ENCODE peak calls at places on chromosome 18, in seven cellular contexts. P, A, U, K, O, H and N are unnamed samples.

GRCh38 chr18:8978394-8978793 is 124.1 kb upstream of the NDUFV2 start:
- DNase-seq in P (no peak), A (no peak), U (no peak), K (no peak), O (no peak), H (no peak), N (no peak)

GRCh38 chr18:80046961-80047541 is 12.8 kb downstream of the RBFA start:
- DNase-seq in P (no peak), A (no peak), U (no peak), K (no peak), O (no peak), H (no peak), N (no peak)

GRCh38 chr18:57359433-57359832 is 7.1 kb downstream of the ST8SIA3 start:
- DNase-seq in P (no peak), A (no peak), U (no peak), K (no peak), O (no peak), H (no peak), N (no peak)

GRCh38 chr18:75238786-75239185 is 28.2 kb downstream of the TSHZ1 start:
- DNase-seq in P (no peak), A (no peak), U (no peak), K (no peak), O (no peak), H (no peak), N (no peak)

GRCh38 chr18:36396190-36396589 is 98.7 kb downstream of the FHOD3 start:
- DNase-seq in P (no peak), A (no peak), U (no peak), K (no peak), O (no peak), H (peak; percentile 34), N (no peak)

GRCh38 chr18:40048253-40048652 is 1906.8 kb upstream of the PIK3C3 start:
- DNase-seq in P (no peak), A (no peak), U (no peak), K (no peak), O (no peak), H (no peak), N (no peak)

GRCh38 chr18:23528580-23529472 is 25.5 kb downstream of the RMC1 start:
- DNase-seq in P (no peak), A (peak; percentile 83), U (no peak), K (no peak), O (peak; percentile 30), H (no peak), N (peak; percentile 88)

GRCh38 chr18:35387367-35387685 is 10.2 kb upstream of the ZNF396 start:
- DNase-seq in P (no peak), A (peak; percentile 27), U (no peak), K (no peak), O (no peak), H (no peak), N (no peak)

GRCh38 chr18:57853133-57853532 is 50.0 kb upstream of the ATP8B1 start:
- DNase-seq in P (no peak), A (no peak), U (no peak), K (no peak), O (no peak), H (no peak), N (no peak)

GRCh38 chr18:9475643-9476580 is 599 bp downstream of the RALBP1 start:
- DNase-seq in P (no peak), A (peak; percentile 45), U (no peak), K (peak; percentile 15), O (peak; percentile 44), H (peak; percentile 20), N (peak; percentile 37)

GRCh38 chr18:3595282-3596273 is 145.6 kb downstream of the TGIF1 start:
- DNase-seq in P (peak; percentile 61), A (peak; percentile 98), U (peak; percentile 82), K (peak; percentile 42), O (peak; percentile 97), H (no peak), N (peak; percentile 84)

GRCh38 chr18:23227729-23228075 is 92.4 kb downstream of the CABLES1 start:
- DNase-seq in P (no peak), A (no peak), U (no peak), K (peak; percentile 89), O (no peak), H (no peak), N (no peak)

GRCh38 chr18:40810371-40810770 is 1144.7 kb upstream of the PIK3C3 start:
- DNase-seq in P (no peak), A (peak; percentile 0), U (no peak), K (no peak), O (peak; percentile 64), H (no peak), N (peak; percentile 53)

GRCh38 chr18:27954226-27954625 is 222.7 kb downstream of the CDH2 start:
- DNase-seq in P (no peak), A (peak; percentile 44), U (no peak), K (no peak), O (peak; percentile 86), H (no peak), N (peak; percentile 3)

GRCh38 chr18:39341106-39341505 is 1775.5 kb upstream of the CELF4 start:
- DNase-seq in P (no peak), A (no peak), U (no peak), K (no peak), O (no peak), H (no peak), N (no peak)

GRCh38 chr18:61569176-61569892 is 236.1 kb downstream of the CDH20 start:
- DNase-seq in P (no peak), A (peak; percentile 78), U (no peak), K (no peak), O (peak; percentile 76), H (peak; percentile 43), N (peak; percentile 72)

GRCh38 chr18:10036479-10036878 is 122.7 kb downstream of the VAPA start:
- DNase-seq in P (peak; percentile 15), A (no peak), U (no peak), K (no peak), O (no peak), H (no peak), N (no peak)

GRCh38 chr18:14945984-14946383 is 198.0 kb downstream of the ANKRD30B start:
- DNase-seq in P (no peak), A (no peak), U (no peak), K (no peak), O (no peak), H (no peak), N (no peak)

GRCh38 chr18:413263-413662 is 87.2 kb downstream of the COLEC12 start:
- DNase-seq in P (no peak), A (peak; percentile 79), U (no peak), K (no peak), O (no peak), H (no peak), N (peak; percentile 23)

GRCh38 chr18:32373995-32374394 is 96.7 kb downstream of the GAREM1 start:
- DNase-seq in P (no peak), A (peak; percentile 49), U (no peak), K (peak; percentile 77), O (peak; percentile 63), H (no peak), N (peak; percentile 73)

GRCh38 chr18:27363918-27364317 is 178.8 kb upstream of the CHST9 start:
- DNase-seq in P (no peak), A (peak; percentile 8), U (no peak), K (peak; percentile 4), O (no peak), H (peak; percentile 46), N (peak; percentile 34)

GRCh38 chr18:61551586-61551985 is 218.4 kb downstream of the CDH20 start:
- DNase-seq in P (peak; percentile 76), A (peak; percentile 92), U (peak; percentile 7), K (peak; percentile 83), O (peak; percentile 90), H (peak; percentile 91), N (peak; percentile 78)

GRCh38 chr18:7946724-7947377 is 379.7 kb downstream of the PTPRM start:
- DNase-seq in P (peak; percentile 69), A (peak; percentile 90), U (no peak), K (no peak), O (peak; percentile 94), H (peak; percentile 25), N (peak; percentile 60)

GRCh38 chr18:10312316-10313015 is 142.0 kb upstream of the APCDD1 start:
- DNase-seq in P (no peak), A (no peak), U (no peak), K (no peak), O (no peak), H (no peak), N (no peak)

GRCh38 chr18:53698907-53699306 is 525.6 kb downstream of the MBD2 start:
- DNase-seq in P (peak; percentile 73), A (peak; percentile 63), U (no peak), K (peak; percentile 69), O (no peak), H (peak; percentile 55), N (peak; percentile 63)

GRCh38 chr18:42114310-42114943 is 159.4 kb downstream of the PIK3C3 start:
- DNase-seq in P (peak; percentile 89), A (peak; percentile 91), U (peak; percentile 42), K (peak; percentile 92), O (peak; percentile 87), H (peak; percentile 92), N (peak; percentile 80)

GRCh38 chr18:26617151-26617554 is 68.8 kb upstream of the KCTD1 start:
- DNase-seq in P (no peak), A (peak; percentile 66), U (no peak), K (peak; percentile 3), O (peak; percentile 83), H (no peak), N (peak; percentile 74)

GRCh38 chr18:44602380-44602779 is 78.3 kb upstream of the SETBP1 start:
- DNase-seq in P (no peak), A (peak; percentile 49), U (no peak), K (no peak), O (peak; percentile 86), H (no peak), N (peak; percentile 83)

GRCh38 chr18:6219116-6219717 is 195.5 kb downstream of the L3MBTL4 start:
- DNase-seq in P (peak; percentile 89), A (peak; percentile 69), U (no peak), K (peak; percentile 26), O (peak; percentile 70), H (peak; percentile 88), N (no peak)

GRCh38 chr18:70075906-70076305 is 128.2 kb upstream of the CD226 start:
- DNase-seq in P (no peak), A (no peak), U (no peak), K (no peak), O (peak; percentile 27), H (no peak), N (no peak)
- TF ChIP-seq CTCF in P (peak; percentile 39), A (peak; percentile 38), U (no peak), K (no peak), O (no peak), H (no peak), N (no peak)

GRCh38 chr18:52007109-52007508 is 332.9 kb upstream of the DCC start:
- DNase-seq in P (no peak), A (no peak), U (no peak), K (peak; percentile 10), O (no peak), H (peak; percentile 26), N (no peak)
- TF ChIP-seq CTCF in P (peak; percentile 51), A (no peak), U (no peak), K (peak; percentile 45), O (no peak), H (peak; percentile 45), N (no peak)

GRCh38 chr18:63376493-63377053 is 9.6 kb upstream of the KDSR start:
- DNase-seq in P (no peak), A (peak; percentile 83), U (no peak), K (peak; percentile 61), O (peak; percentile 67), H (no peak), N (peak; percentile 44)
- TF ChIP-seq CTCF in P (no peak), A (no peak), U (no peak), K (no peak), O (no peak), H (no peak), N (no peak)

DNA sequence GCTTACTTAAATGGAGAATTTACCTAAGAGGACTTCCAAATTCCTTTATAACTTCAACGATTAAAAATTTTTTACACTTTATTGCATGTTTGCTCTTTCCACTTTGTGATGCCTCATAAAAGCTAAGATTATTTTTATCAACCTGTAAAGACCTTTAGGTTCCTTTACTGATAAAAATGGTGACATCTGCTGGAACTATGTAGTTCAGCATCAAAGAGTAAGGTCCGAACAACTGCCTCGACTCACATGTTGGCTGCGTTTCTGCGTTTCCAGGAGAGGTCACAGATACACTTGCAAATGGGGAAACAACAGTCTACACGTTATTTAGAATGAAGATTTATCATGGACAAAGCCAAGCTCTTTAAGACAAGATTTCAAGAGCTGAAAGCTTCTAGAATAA is 18.8 kb upstream of the TMX3 start:
- DNase-seq in P (no peak), A (no peak), U (no peak), K (peak; percentile 52), O (peak; percentile 13), H (peak; percentile 18), N (no peak)
- TF ChIP-seq CTCF in P (peak; percentile 12), A (no peak), U (peak; percentile 5), K (peak; percentile 52), O (no peak), H (peak; percentile 15), N (no peak)